ENCODE peak calls at places on chromosomes 1 and 21, in five cellular contexts. C is aorta, P is Peyer's patch, Y is psoas muscle, Z is adipocyte. G is an unnamed sample.

GRCh38 chr1:31315902-31316301 is 19.1 kb downstream of the ZCCHC17 start:
- DNase-seq in Z (no peak), P (no peak), Y (no peak), C (no peak), G (no peak)

GRCh38 chr1:161473363-161473762 is 31.9 kb upstream of the FCGR2A start:
- DNase-seq in C (no peak), Y (no peak), Z (peak; percentile 15), P (no peak), G (peak; percentile 56)

GRCh38 chr1:99347041-99347684 is 82.9 kb downstream of the PLPPR4 start:
- DNase-seq in P (no peak), C (no peak), Y (no peak), Z (no peak), G (peak; percentile 72)

GRCh38 chr1:28115267-28115666 is 26.9 kb upstream of the EYA3 start:
- DNase-seq in P (no peak), Y (no peak), C (no peak), Z (no peak), G (no peak)

GRCh38 chr1:244322791-244323521 is 128.8 kb downstream of the ADSS2 start:
- DNase-seq in Y (no peak), P (no peak), Z (peak; percentile 94), C (no peak), G (no peak)

GRCh38 chr1:29708818-29709710 is 472.7 kb downstream of the PTPRU start:
- DNase-seq in C (no peak), Z (peak; percentile 89), Y (no peak), P (no peak), G (peak; percentile 78)

GRCh38 chr1:71561206-71561605 is 480.4 kb upstream of the ZRANB2 start:
- DNase-seq in Y (no peak), P (no peak), C (no peak), Z (no peak), G (no peak)

GRCh38 chr1:184685116-184685515 is 69.5 kb downstream of the EDEM3 start:
- DNase-seq in Z (no peak), P (no peak), C (no peak), Y (no peak), G (no peak)

GRCh38 chr1:240658312-240658975 is 46.5 kb upstream of the GREM2 start:
- DNase-seq in Y (no peak), C (no peak), Z (peak; percentile 48), P (no peak), G (no peak)

GRCh38 chr1:98908980-98909379 is 95.7 kb downstream of the PLPPR5 start:
- DNase-seq in C (no peak), Y (no peak), Z (no peak), P (no peak), G (no peak)

GRCh38 chr21:45536301-45537081 is 5.7 kb downstream of the SLC19A1 start:
- DNase-seq in P (peak; percentile 30), C (peak; percentile 68), Z (no peak), Y (peak; percentile 52), G (peak; percentile 7)

GRCh38 chr1:248872752-248873408 is 14.0 kb upstream of the ZNF692 start:
- DNase-seq in Y (peak; percentile 76), C (peak; percentile 83), P (peak; percentile 73), Z (peak; percentile 76), G (peak; percentile 75)

GRCh38 chr1:20323613-20323920 is 32.9 kb downstream of the VWA5B1 start:
- DNase-seq in Z (no peak), Y (no peak), P (no peak), C (no peak), G (no peak)

GRCh38 chr1:6365047-6365446 is 28.5 kb downstream of the ACOT7 start:
- DNase-seq in C (no peak), P (no peak), Z (no peak), Y (no peak), G (no peak)

GRCh38 chr21:41943468-41944250 is 10.2 kb downstream of the C2CD2 start:
- DNase-seq in C (peak; percentile 49), Y (no peak), P (no peak), Z (no peak), G (no peak)

GRCh38 chr1:180114546-180114945 is 40.1 kb upstream of the QSOX1 start:
- DNase-seq in Z (no peak), Y (no peak), C (no peak), P (no peak), G (no peak)

GRCh38 chr1:71986181-71986580 is 296.2 kb downstream of the NEGR1 start:
- DNase-seq in C (no peak), Y (no peak), P (no peak), Z (peak; percentile 15), G (no peak)

GRCh38 chr1:7358346-7358745 is 412.8 kb upstream of the VAMP3 start:
- DNase-seq in C (no peak), P (no peak), Z (no peak), Y (no peak), G (no peak)

GRCh38 chr1:102941364-102941947 is 166.9 kb downstream of the COL11A1 start:
- DNase-seq in Z (peak; percentile 1), P (no peak), C (no peak), Y (no peak), G (no peak)

GRCh38 chr1:78892251-78892650 is 114.3 kb downstream of the ADGRL4 start:
- DNase-seq in Y (no peak), P (no peak), C (no peak), Z (peak; percentile 42), G (no peak)

GRCh38 chr1:43932786-43933385 is 715 bp upstream of the ARTN start:
- DNase-seq in Y (no peak), Z (peak; percentile 58), C (no peak), P (no peak), G (no peak)

GRCh38 chr21:45013271-45013841 is 61.0 kb upstream of the ADARB1 start:
- DNase-seq in C (peak; percentile 76), Z (no peak), Y (no peak), P (peak; percentile 39), G (peak; percentile 8)

GRCh38 chr1:78284354-78284753 is 206.4 kb upstream of the PTGFR start:
- DNase-seq in Z (peak; percentile 63), C (no peak), P (no peak), Y (peak; percentile 56), G (no peak)

GRCh38 chr1:97647776-97648175 is 273.1 kb downstream of the DPYD start:
- DNase-seq in P (no peak), Z (peak; percentile 61), C (no peak), Y (no peak), G (no peak)

GRCh38 chr21:17585875-17586450 is 26.7 kb downstream of the BTG3 start:
- DNase-seq in Y (no peak), P (no peak), Z (peak; percentile 85), C (no peak), G (peak; percentile 27)

GRCh38 chr1:164261691-164262240 is 297.2 kb upstream of the PBX1 start:
- DNase-seq in P (no peak), Z (no peak), C (no peak), Y (no peak), G (no peak)

GRCh38 chr1:22711591-22712501 is 1.2 kb downstream of the EPHB2 start:
- DNase-seq in C (no peak), Z (peak; percentile 24), Y (no peak), P (peak; percentile 65), G (peak; percentile 22)

GRCh38 chr1:178061632-178062031 is 32.3 kb upstream of the RASAL2 start:
- DNase-seq in C (no peak), Y (no peak), P (no peak), Z (no peak), G (no peak)
- H3K4me3 ChIP-seq in C (no peak overlapping the region), Y (no peak overlapping the region), P (no peak overlapping the region), Z (peak overlapping the region; percentile 68), G (no peak overlapping the region)

DNA sequence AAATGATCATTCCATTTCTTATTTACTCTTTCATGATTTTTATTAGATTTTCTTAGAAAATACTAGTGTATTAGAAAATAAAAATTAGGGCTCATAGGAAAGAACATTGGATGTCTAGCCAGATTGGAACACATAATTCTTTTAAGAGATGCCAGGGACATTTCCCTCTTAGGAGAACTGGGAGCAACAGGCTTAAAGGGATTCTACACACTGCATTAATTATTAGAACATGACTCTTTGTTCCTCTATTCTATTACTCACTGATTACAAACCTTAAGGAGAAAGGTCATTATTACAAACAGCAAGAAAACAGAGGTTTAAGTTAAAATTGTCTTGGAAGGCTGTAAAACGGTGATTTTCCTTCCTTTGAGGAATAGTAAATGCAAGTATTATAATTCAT is 32.9 kb upstream of the VAV3 start:
- DNase-seq in C (no peak), Z (no peak), Y (no peak), P (no peak), G (no peak)
- H3K4me3 ChIP-seq in C (no peak overlapping the region), Z (no peak overlapping the region), Y (no peak overlapping the region), P (no peak overlapping the region), G (no peak overlapping the region)

GRCh38 chr21:46604329-46604974 is 430 bp downstream of the S100B start:
- DNase-seq in P (no peak), Y (no peak), Z (no peak), C (no peak), G (no peak)
- H3K4me3 ChIP-seq in P (no peak overlapping the region), Y (no peak overlapping the region), Z (peak overlapping the region; percentile 44), C (no peak overlapping the region), G (no peak overlapping the region)

GRCh38 chr1:54500030-54500389 is 48.0 kb upstream of the ACOT11 start:
- DNase-seq in Y (no peak), C (no peak), Z (no peak), P (no peak), G (no peak)

GRCh38 chr1:54499097-54500029 is 48.7 kb upstream of the ACOT11 start:
- DNase-seq in Y (no peak), C (no peak), Z (peak; percentile 65), P (peak; percentile 60), G (no peak)

GRCh38 chr1:54497338-54497737 is 50.7 kb upstream of the ACOT11 start:
- DNase-seq in Z (no peak), P (no peak), Y (no peak), C (no peak), G (no peak)

GRCh38 chr1:54495954-54496353 is 52.1 kb upstream of the ACOT11 start:
- DNase-seq in P (no peak), Y (no peak), Z (no peak), C (no peak), G (no peak)

DNA sequence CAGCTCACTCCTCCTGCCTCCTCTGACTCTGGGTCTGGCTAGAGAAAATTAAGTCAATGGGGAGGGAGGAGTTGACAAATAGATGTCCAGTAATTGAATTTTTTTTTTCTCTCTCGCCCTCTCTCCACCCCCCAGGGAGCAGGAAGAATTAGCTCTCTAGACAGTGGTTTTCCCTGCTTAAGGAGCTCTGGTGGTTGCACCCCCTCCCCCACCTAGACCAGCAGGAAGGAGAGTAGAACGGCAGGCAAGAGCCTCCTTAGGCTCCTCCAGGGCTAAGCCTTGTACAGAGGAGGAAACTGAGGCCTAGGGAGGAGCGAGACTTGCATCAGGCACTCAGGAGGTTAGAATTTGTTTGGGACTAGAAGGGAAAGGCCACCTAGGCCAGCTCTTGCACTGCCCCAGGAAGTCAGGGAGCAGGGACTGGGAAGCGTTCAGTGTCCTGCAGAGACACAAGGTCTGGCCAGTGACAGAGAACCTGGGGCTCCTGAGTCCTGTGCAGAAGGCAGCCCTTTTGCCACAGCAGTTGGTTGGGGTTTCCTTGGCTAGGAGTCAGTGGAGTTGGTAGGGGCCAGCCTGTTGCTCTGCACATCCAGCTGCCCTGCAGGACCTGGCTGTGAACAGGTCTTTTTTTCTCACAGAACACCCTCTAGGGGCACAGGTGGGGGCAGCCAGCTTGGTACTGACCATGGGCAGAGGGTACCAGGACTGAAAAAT is 49.5 kb upstream of the ACOT11 start:
- DNase-seq in C (no peak), P (no peak), Z (no peak), Y (no peak), G (no peak)
- H3K4me3 ChIP-seq in C (no peak overlapping the region), P (no peak overlapping the region), Z (peak overlapping the region; percentile 57), Y (peak overlapping the region; percentile 60), G (peak overlapping the region; percentile 42)